ENCODE peak calls at places on chromosomes 6 and 20, in seven cellular contexts. L is stimulated activated CD8-positive, alpha-beta memory T cell treated with anti-CD3 and anti-CD28 coated beads, Interleukin-2, amount 100 ng/mL, for 1 hour; O is GM06990; E is Right ventricle myocardium superior; B is NCI-H774; H is ELR; Y is left lung. S is an unnamed sample.

GRCh38 chr6:76584121-76584520 is 511.7 kb upstream of the IMPG1 start:
- DNase-seq in O (no peak), Y (no peak), H (no peak), E (no peak), L (no peak), B (no peak), S (no peak)

GRCh38 chr6:155434117-155434516 is 21.5 kb downstream of the NOX3 start:
- DNase-seq in O (no peak), H (no peak), B (no peak), L (no peak), E (no peak), Y (no peak), S (no peak)

GRCh38 chr6:91198588-91199255 is 611.9 kb upstream of the MAP3K7 start:
- DNase-seq in Y (no peak), L (no peak), O (no peak), B (no peak), H (no peak), E (no peak), S (peak)

GRCh38 chr6:16355699-16356481 is 117.5 kb downstream of the GMPR start:
- DNase-seq in H (peak), O (no peak), Y (no peak), B (no peak), E (no peak), L (no peak), S (no peak)

GRCh38 chr6:8383584-8383983 is 51.8 kb downstream of the SLC35B3 start:
- DNase-seq in L (no peak), E (no peak), H (no peak), B (no peak), O (no peak), Y (no peak), S (no peak)

GRCh38 chr20:38840053-38840893 is 34.8 kb downstream of the PPP1R16B start:
- DNase-seq in L (peak), E (no peak), Y (no peak), H (no peak), O (no peak), B (no peak), S (no peak)

GRCh38 chr6:13484138-13484708 is 3.2 kb downstream of the GFOD1 start:
- DNase-seq in L (no peak), H (peak), Y (no peak), E (no peak), B (no peak), O (no peak), S (no peak)

GRCh38 chr6:127539292-127539691 is 20.2 kb upstream of the MTCL3 start:
- DNase-seq in Y (no peak), O (no peak), L (no peak), B (peak), E (no peak), H (peak), S (peak)

GRCh38 chr6:90160013-90160412 is 136.6 kb downstream of the BACH2 start:
- DNase-seq in O (no peak), E (no peak), B (no peak), L (no peak), H (no peak), Y (no peak), S (no peak)

GRCh38 chr6:14781707-14782306 is 464.1 kb upstream of the JARID2 start:
- DNase-seq in Y (no peak), B (peak), L (no peak), H (no peak), O (no peak), E (no peak), S (no peak)

GRCh38 chr20:53984354-53984753 is 86.0 kb downstream of the BCAS1 start:
- DNase-seq in Y (no peak), L (no peak), O (no peak), E (no peak), H (no peak), B (no peak), S (no peak)

GRCh38 chr6:21305827-21306469 is 287.6 kb upstream of the SOX4 start:
- DNase-seq in O (no peak), H (peak), B (peak), E (no peak), L (no peak), Y (no peak), S (peak)

GRCh38 chr6:62891065-62891647 is 320.1 kb upstream of the FKBP1C start:
- DNase-seq in Y (no peak), L (no peak), E (no peak), B (peak), O (no peak), H (peak), S (peak)

GRCh38 chr20:51818479-51819008 is 16.2 kb upstream of the SALL4 start:
- DNase-seq in L (no peak), B (no peak), Y (no peak), H (no peak), O (no peak), E (no peak), S (no peak)

GRCh38 chr20:50588034-50588736 is 78.0 kb downstream of the PTPN1 start:
- DNase-seq in B (no peak), E (peak), Y (peak), L (peak), O (no peak), H (peak), S (peak)

GRCh38 chr6:76790881-76791280 is 672.4 kb downstream of the HTR1B start:
- DNase-seq in L (no peak), O (no peak), E (no peak), Y (no peak), B (no peak), H (peak), S (no peak)

GRCh38 chr20:16975682-16976081 is 227.5 kb downstream of the OTOR start:
- DNase-seq in L (no peak), Y (peak), B (no peak), E (no peak), O (no peak), H (no peak), S (no peak)

GRCh38 chr6:105188251-105188650 is 8.4 kb upstream of the POPDC3 start:
- DNase-seq in E (no peak), O (no peak), H (no peak), Y (no peak), B (no peak), L (no peak), S (no peak)

GRCh38 chr6:45044510-45045252 is 283.4 kb upstream of the RUNX2 start:
- DNase-seq in H (peak), B (no peak), O (no peak), Y (no peak), L (no peak), E (no peak), S (no peak)

GRCh38 chr6:6434151-6434550 is 113.7 kb upstream of the F13A1 start:
- DNase-seq in Y (no peak), E (no peak), L (no peak), H (no peak), O (no peak), B (no peak), S (no peak)

GRCh38 chr6:43477235-43478007 is at the start of gene TJAP1:
- DNase-seq in Y (peak), B (peak), L (peak), H (peak), O (peak), E (peak), S (peak)

GRCh38 chr20:8461186-8461585 is 329.1 kb downstream of the PLCB1 start:
- DNase-seq in E (no peak), O (no peak), Y (no peak), H (no peak), B (no peak), L (no peak), S (no peak)

GRCh38 chr6:82908661-82909060 is 157.0 kb downstream of the UBE3D start:
- DNase-seq in E (no peak), B (no peak), H (peak), O (no peak), Y (no peak), L (no peak), S (no peak)

S was measured in RKO.